ENCODE peak calls at places on chromosomes 12 and 14, in six cellular contexts. D is WTC11, A is K562, L is HepG2, P is HCT116, T is GM12878. Y is an unnamed sample.

GRCh38 chr12:128266559-128267245 is at the start of gene TMEM132C:
- DNase-seq in D (no peak), P (no peak), A (peak), T (no peak), L (no peak), Y (peak)

GRCh38 chr14:102899516-102899900 is 23.0 kb upstream of the AMN start:
- DNase-seq in L (no peak), D (no peak), P (no peak), T (no peak), A (no peak), Y (no peak)

GRCh38 chr14:67583711-67584644 is 16.1 kb downstream of the PIGH start:
- DNase-seq in L (peak), A (peak), D (peak), T (no peak), P (peak), Y (no peak)

GRCh38 chr12:21305666-21306065 is 29.1 kb downstream of the SLCO1A2 start:
- DNase-seq in D (no peak), T (no peak), L (no peak), A (no peak), P (no peak), Y (no peak)

GRCh38 chr12:51520576-51521325 is 70.3 kb upstream of the SCN8A start:
- DNase-seq in A (no peak), D (peak), P (no peak), T (no peak), L (no peak), Y (peak)

GRCh38 chr12:82788594-82788993 is 101.9 kb downstream of the TMTC2 start:
- DNase-seq in T (no peak), P (no peak), A (no peak), L (no peak), D (no peak), Y (no peak)

GRCh38 chr14:61625171-61625570 is 70.1 kb upstream of the HIF1A start:
- DNase-seq in P (no peak), L (peak), A (no peak), T (no peak), D (no peak), Y (no peak)

GRCh38 chr14:26597136-26598080 is at the start of gene NOVA1:
- DNase-seq in T (no peak), P (no peak), L (no peak), D (peak), A (no peak), Y (peak)

GRCh38 chr12:7716391-7716790 is 5.2 kb downstream of the DPPA3 start:
- DNase-seq in D (no peak), P (peak), T (no peak), A (peak), L (peak), Y (no peak)

GRCh38 chr12:132367852-132368251 is 38.5 kb upstream of the GALNT9 start:
- DNase-seq in T (no peak), P (no peak), D (no peak), L (no peak), A (no peak), Y (no peak)

GRCh38 chr14:88933203-88933602 is 108.8 kb downstream of the TTC8 start:
- DNase-seq in L (no peak), A (no peak), P (no peak), D (no peak), T (no peak), Y (no peak)

GRCh38 chr12:1184402-1184801 is 193.4 kb downstream of the ERC1 start:
- DNase-seq in L (no peak), D (no peak), P (no peak), A (no peak), T (no peak), Y (no peak)

GRCh38 chr14:89241934-89242670 is 174.9 kb downstream of the FOXN3 start:
- DNase-seq in L (no peak), A (no peak), D (no peak), T (no peak), P (no peak), Y (no peak)

GRCh38 chr12:131959137-131959536 is 9.4 kb downstream of the EP400 start:
- DNase-seq in A (no peak), T (no peak), P (no peak), D (no peak), L (no peak), Y (no peak)

GRCh38 chr12:28759334-28759733 is 389.7 kb upstream of the FAR2 start:
- DNase-seq in D (peak), P (no peak), A (no peak), T (no peak), L (peak), Y (peak)

GRCh38 chr12:81520064-81520945 is 238.8 kb downstream of the PPFIA2 start:
- DNase-seq in T (no peak), L (peak), D (no peak), A (no peak), P (no peak), Y (no peak)

GRCh38 chr14:58662759-58663158 is 25.0 kb downstream of the DACT1 start:
- DNase-seq in P (no peak), A (no peak), L (no peak), D (no peak), T (no peak), Y (no peak)

GRCh38 chr14:67599698-67600561 is at the start of gene PIGH:
- DNase-seq in L (peak), D (peak), A (peak), P (peak), T (peak), Y (peak)

GRCh38 chr14:105710119-105711057 is 184.0 kb downstream of the TMEM121 start:
- DNase-seq in D (no peak), P (no peak), A (no peak), T (no peak), L (no peak), Y (no peak)

GRCh38 chr12:1523046-1523445 is 71.3 kb downstream of the FBXL14 start:
- DNase-seq in P (no peak), L (no peak), T (no peak), D (no peak), A (no peak), Y (no peak)

GRCh38 chr14:90807060-90807459 is 9.2 kb downstream of the TTC7B start:
- DNase-seq in P (no peak), A (no peak), D (no peak), T (no peak), L (no peak), Y (no peak)
- TF ChIP-seq ATF3 in P (no peak), A (no peak), D (no peak), T (no peak), L (no peak), Y (no peak)

GRCh38 chr12:70540996-70541395 is 96.2 kb downstream of the PTPRB start:
- DNase-seq in T (no peak), P (no peak), A (no peak), D (no peak), L (peak), Y (no peak)

GRCh38 chr12:70534466-70534865 is 102.8 kb downstream of the PTPRB start:
- DNase-seq in L (no peak), D (no peak), P (no peak), T (no peak), A (no peak), Y (no peak)

GRCh38 chr12:70536650-70537049 is 100.6 kb downstream of the PTPRB start:
- DNase-seq in D (no peak), A (no peak), T (no peak), P (no peak), L (no peak), Y (no peak)

DNA sequence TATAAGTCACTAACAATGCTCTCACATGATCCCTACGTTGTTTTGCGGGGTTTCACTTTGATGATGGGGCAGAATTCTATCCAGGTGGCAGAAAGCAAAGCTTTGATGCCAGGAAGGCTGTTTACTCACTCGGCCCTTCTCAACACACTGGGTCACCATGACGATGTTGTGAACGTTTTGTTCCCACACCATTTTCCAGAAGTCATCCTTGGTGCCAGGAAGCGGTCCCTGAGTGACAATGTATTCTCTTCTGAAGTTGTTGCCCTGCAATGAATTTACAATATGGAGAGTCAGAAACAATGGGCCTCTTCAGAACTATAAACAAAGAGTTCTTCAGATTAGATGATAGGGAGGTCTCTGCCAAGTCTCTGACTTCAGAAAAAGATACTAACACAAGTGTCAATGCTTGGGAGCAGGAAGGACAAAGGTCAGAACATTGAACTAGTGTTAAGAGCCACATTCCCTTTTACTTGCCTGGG is 101.3 kb downstream of the PTPRB start:
- DNase-seq in D (no peak), L (peak), T (no peak), A (no peak), P (no peak), Y (no peak)
- TF ChIP-seq ATF3 in D (no peak), L (no peak), T (no peak), A (no peak), P (no peak), Y (no peak)

GRCh38 chr12:2681426-2682205 is 113.2 kb upstream of the FKBP4 start:
- DNase-seq in L (no peak), D (no peak), P (no peak), T (no peak), A (no peak), Y (no peak)

GRCh38 chr12:2679816-2680675 is 114.7 kb upstream of the FKBP4 start:
- DNase-seq in D (no peak), T (no peak), P (no peak), A (no peak), L (no peak), Y (no peak)

GRCh38 chr12:2683283-2684025 is 111.3 kb upstream of the FKBP4 start:
- DNase-seq in D (no peak), A (no peak), T (no peak), L (no peak), P (no peak), Y (no peak)

GRCh38 chr12:2680676-2681039 is 114.1 kb upstream of the FKBP4 start:
- DNase-seq in D (no peak), T (no peak), A (no peak), P (no peak), L (no peak), Y (no peak)

GRCh38 chr12:2682301-2683282 is 112.2 kb upstream of the FKBP4 start:
- DNase-seq in L (peak), P (peak), T (no peak), A (no peak), D (peak), Y (no peak)
- TF ChIP-seq ATF3 in L (no peak), P (no peak), T (no peak), A (no peak), D (no peak), Y (no peak)

GRCh38 chr12:116066381-116067230 is 210.9 kb downstream of the MED13L start:
- DNase-seq in D (peak), A (peak), T (no peak), P (peak), L (peak), Y (no peak)
- TF ChIP-seq ATF3 in D (no peak), A (no peak), T (no peak), P (no peak), L (no peak), Y (no peak)

DNA sequence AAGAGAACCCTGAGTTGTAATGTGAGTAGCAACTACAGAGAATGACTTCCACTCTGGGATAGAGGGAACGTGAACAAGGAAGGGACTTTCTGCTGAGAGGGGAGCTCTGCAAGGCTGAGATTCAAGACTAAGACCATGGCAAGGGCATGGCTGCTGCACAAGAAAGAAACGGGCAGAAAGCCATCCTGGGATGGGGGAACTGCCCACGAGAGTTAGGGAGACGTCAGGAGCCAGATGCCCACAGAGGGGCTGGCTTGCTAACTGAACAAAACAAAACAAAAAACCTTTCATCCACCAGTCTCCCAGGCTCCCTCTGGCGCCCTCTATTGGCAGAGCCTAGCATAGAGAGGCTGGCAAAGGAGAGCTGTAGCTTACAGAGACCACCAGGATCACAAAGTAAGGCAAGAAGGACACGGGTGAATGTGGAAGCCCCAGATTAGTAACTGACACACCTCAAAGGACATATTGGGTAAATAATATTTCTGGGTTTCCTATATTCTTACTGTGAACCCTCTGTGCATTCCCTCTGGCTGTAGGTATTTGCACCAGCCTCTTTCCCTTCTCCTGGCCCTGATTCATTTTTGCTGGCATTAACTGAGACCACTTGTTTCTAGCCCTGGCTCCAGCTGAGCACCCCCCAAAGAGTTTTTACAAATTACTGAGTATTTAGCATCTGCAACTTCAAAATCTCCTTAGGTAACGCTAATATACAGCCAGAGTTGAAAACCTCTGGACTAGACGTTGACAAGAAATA is 338.3 kb downstream of the EMP1 start:
- DNase-seq in T (no peak), D (peak), P (peak), L (peak), A (peak), Y (peak)
- TF ChIP-seq ATF3 in T (no peak), D (no peak), P (no peak), L (no peak), A (no peak), Y (no peak)

GRCh38 chr12:115660211-115660805 is 617.2 kb downstream of the MED13L start:
- DNase-seq in L (no peak), T (no peak), D (no peak), P (no peak), A (no peak), Y (no peak)
- TF ChIP-seq ATF3 in L (no peak), T (no peak), D (no peak), P (no peak), A (no peak), Y (no peak)

GRCh38 chr14:74257078-74257987 is 18.1 kb downstream of the VSX2 start:
- DNase-seq in T (no peak), P (no peak), D (peak), A (peak), L (no peak), Y (no peak)
- TF ChIP-seq ATF3 in T (no peak), P (no peak), D (no peak), A (no peak), L (no peak), Y (peak)

DNA sequence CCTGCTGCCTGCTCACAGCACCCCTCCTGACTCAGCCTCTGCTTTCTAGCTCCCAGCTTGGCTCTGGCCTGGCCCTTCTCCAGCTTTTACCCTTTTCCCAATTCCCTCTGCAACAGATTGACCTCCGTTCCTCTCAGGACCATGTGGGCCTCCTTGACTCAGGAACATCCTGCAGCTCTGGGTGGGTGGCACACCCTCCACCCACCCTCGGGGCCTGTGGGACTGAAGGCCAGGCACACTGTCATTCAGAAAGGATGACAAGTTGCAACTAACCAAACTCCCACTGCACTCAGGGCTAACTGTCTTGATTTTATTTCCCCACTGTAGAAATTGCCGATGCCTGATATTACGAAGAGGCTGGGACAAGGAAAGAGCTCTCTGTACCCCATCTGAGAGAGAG is 59.4 kb downstream of the HELB start:
- DNase-seq in L (no peak), P (no peak), D (no peak), T (no peak), A (no peak), Y (no peak)
- TF ChIP-seq ATF3 in L (no peak), P (no peak), D (no peak), T (no peak), A (no peak), Y (no peak)

Y was measured in H1.